ENCODE peak calls at places on chromosomes 11 and 22, in five cellular contexts. E, T, V, X and J are unnamed samples.

GRCh38 chr22:30221121-30221992 is 25.2 kb downstream of the LIF start:
- DNase-seq in E (no peak), T (no peak), V (no peak), X (no peak), J (peak)

GRCh38 chr22:39805117-39805516 is 88.4 kb downstream of the ENTHD1 start:
- DNase-seq in E (no peak), T (no peak), V (no peak), X (no peak), J (no peak)

GRCh38 chr11:79309402-79309801 is 131.4 kb downstream of the TENM4 start:
- DNase-seq in E (no peak), T (no peak), V (no peak), X (peak), J (no peak)

GRCh38 chr22:37485006-37485713 is 1.0 kb downstream of the MFNG start:
- DNase-seq in E (no peak), T (no peak), V (no peak), X (no peak), J (peak)

GRCh38 chr11:113989916-113990315 is 15.0 kb downstream of the HTR3A start:
- DNase-seq in E (no peak), T (no peak), V (no peak), X (no peak), J (no peak)

GRCh38 chr11:48538991-48539390 is 50.4 kb downstream of the OR4A47 start:
- DNase-seq in E (no peak), T (no peak), V (no peak), X (no peak), J (no peak)

GRCh38 chr11:8291421-8292350 is 28.0 kb upstream of the LMO1 start:
- DNase-seq in E (peak), T (peak), V (no peak), X (no peak), J (no peak)

GRCh38 chr11:101915811-101916291 is 471 bp downstream of the ANGPTL5 start:
- DNase-seq in E (no peak), T (peak), V (peak), X (peak), J (no peak)

GRCh38 chr11:61910473-61911123 is 6.8 kb downstream of the RAB3IL1 start:
- DNase-seq in E (no peak), T (no peak), V (no peak), X (no peak), J (no peak)

GRCh38 chr11:110711776-110712642 is at the start of gene ARHGAP20:
- DNase-seq in E (peak), T (peak), V (peak), X (peak), J (no peak)

GRCh38 chr11:126791991-126792390 is 208.6 kb downstream of the KIRREL3 start:
- DNase-seq in E (no peak), T (no peak), V (no peak), X (peak), J (no peak)

DNA sequence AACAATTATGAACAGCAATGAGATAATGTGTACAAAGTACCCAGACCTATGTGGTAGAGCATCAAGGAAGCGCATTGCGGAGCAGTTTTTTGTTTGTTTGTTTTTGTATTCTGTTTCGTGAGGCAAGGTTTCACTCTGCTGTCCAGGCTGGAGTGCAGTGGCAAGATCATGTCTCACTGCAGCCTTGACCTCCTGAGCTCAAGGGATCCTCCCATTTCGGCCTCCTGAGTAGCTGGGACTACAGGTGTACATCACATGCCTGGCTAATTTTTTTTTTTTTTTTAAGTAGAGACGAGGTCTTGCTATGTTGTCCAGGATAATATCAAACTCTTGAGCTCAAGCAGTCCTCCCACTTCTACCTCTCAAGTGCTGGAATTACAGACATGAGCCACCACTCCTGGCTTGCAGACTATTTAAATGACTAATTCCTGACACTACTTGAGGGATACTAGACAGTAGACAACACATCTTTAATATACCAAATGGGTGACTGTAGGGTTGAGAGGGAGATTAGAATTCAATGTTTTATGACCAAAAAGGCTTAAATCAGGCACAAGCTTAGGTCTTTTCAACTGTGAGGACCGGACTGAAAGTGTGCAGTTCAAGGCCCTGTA is 12.7 kb downstream of the OR51B4 start:
- DNase-seq in E (no peak), T (no peak), V (no peak), X (peak), J (no peak)
- H3K27ac ChIP-seq in E (no peak), T (no peak), V (no peak), X (peak), J (no peak)

DNA sequence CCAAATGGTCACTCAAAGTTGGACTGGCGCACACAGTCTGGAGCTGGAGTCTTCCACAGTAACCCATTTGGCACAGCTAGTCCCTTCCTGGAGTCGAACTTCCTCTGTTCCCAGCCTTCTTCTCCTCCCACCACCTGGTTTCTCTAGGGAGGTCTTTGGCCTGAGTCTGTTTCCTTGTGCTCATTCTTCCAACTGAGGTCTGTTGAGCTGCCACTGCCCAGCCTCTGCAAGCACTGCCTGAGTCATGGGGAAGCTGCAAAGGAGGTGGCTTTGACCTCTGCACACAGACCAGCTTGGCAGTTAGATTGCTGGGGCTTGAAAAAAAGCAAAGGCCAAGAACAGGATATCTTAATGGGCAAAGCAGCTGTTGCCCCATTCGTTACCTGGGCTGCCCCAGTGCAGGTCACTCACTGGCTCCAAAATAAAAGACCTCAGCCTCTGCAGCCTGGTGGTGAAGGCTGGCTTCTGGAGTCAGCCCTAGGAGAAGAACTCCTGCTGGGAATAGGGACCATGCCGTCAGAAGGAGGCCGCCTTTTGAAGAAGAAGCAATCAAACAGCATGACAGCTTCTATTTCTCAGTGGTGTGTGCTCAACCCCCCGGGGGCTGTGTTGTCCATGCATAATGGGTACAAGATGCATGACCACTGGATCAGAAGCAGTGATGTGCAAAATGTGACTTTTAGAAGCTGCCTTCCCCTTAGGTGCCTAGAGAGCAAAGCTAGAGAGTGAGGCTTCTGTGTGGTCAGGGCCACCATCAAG is 3.0 kb downstream of the ADAMTS15 start:
- DNase-seq in E (no peak), T (no peak), V (peak), X (peak), J (no peak)
- H3K27ac ChIP-seq in E (no peak), T (no peak), V (no peak), X (peak), J (no peak)

GRCh38 chr22:32557424-32557823 is 82.8 kb downstream of the FBXO7 start:
- DNase-seq in E (no peak), T (no peak), V (no peak), X (no peak), J (no peak)

GRCh38 chr22:32561163-32561562 is 86.6 kb downstream of the FBXO7 start:
- DNase-seq in E (no peak), T (no peak), V (no peak), X (no peak), J (no peak)

GRCh38 chr22:32561756-32562155 is 87.1 kb downstream of the FBXO7 start:
- DNase-seq in E (no peak), T (no peak), V (no peak), X (no peak), J (no peak)

GRCh38 chr22:32556150-32556549 is 81.5 kb downstream of the FBXO7 start:
- DNase-seq in E (no peak), T (no peak), V (no peak), X (no peak), J (no peak)

GRCh38 chr22:32558681-32559355 is 84.2 kb downstream of the FBXO7 start:
- DNase-seq in E (no peak), T (no peak), V (peak), X (peak), J (no peak)
- H3K27ac ChIP-seq in E (no peak), T (no peak), V (no peak), X (no peak), J (no peak)

GRCh38 chr11:56817661-56818060 is 69.2 kb upstream of the OR9G4 start:
- DNase-seq in E (no peak), T (no peak), V (no peak), X (no peak), J (no peak)

GRCh38 chr11:56816259-56816658 is 67.8 kb upstream of the OR9G4 start:
- DNase-seq in E (no peak), T (no peak), V (no peak), X (no peak), J (no peak)

GRCh38 chr11:56819916-56820315 is 71.4 kb upstream of the OR9G4 start:
- DNase-seq in E (no peak), T (no peak), V (no peak), X (no peak), J (no peak)
- H3K27ac ChIP-seq in E (no peak), T (no peak), V (no peak), X (no peak), J (no peak)

DNA sequence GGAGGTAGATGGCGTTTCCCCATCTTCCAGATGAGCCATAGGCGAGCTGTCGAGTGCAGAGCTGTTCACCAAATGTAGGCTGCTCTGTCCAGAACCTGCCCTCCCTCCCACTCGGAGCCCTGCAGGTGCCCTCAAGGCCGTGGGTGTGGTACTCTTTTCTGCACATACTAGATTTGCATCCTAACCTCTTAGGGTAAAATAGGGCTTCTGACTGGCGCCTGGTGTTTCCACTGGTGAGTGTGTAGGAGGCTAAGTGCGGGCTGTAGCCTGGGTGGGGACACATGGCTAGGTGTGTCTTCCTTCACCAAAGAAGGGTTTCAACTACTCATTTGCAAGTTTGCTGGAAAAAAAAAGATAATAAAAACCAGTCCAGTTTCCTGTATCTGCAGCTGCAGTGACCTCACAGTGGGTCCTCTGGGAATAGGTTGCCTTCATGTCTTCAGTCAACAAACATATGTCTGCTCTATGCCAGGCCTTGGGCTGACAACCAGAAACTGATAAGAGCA is 8.5 kb downstream of the BIK start:
- DNase-seq in E (no peak), T (no peak), V (no peak), X (no peak), J (no peak)
- H3K27ac ChIP-seq in E (no peak), T (no peak), V (no peak), X (no peak), J (no peak)